ENCODE peak calls at places on chromosomes 2 and 18, in five cellular contexts. V is endodermal cell, M is fibroblast of the aortic adventitia, X is GM23248, W is fibroblast of villous mesenchyme. O is an unnamed sample.

GRCh38 chr2:215358312-215358845 is 46.5 kb downstream of the ATIC start:
- DNase-seq in V (no peak), M (peak), X (peak), W (no peak), O (no peak)

GRCh38 chr2:159710601-159711180 is 1.6 kb upstream of the MARCHF7 start:
- DNase-seq in V (no peak), M (peak), X (peak), W (peak), O (no peak)

GRCh38 chr2:16722677-16723076 is 57.0 kb upstream of the CYRIA start:
- DNase-seq in V (peak), M (no peak), X (no peak), W (no peak), O (peak)

GRCh38 chr2:225937625-225938024 is 538.1 kb downstream of the NYAP2 start:
- DNase-seq in V (no peak), M (peak), X (peak), W (peak), O (no peak)

GRCh38 chr2:23467618-23468017 is 82.6 kb downstream of the KLHL29 start:
- DNase-seq in V (no peak), M (no peak), X (no peak), W (no peak), O (no peak)

GRCh38 chr2:101998556-101999121 is 6.9 kb downstream of the IL1R2 start:
- DNase-seq in V (no peak), M (no peak), X (no peak), W (no peak), O (no peak)

GRCh38 chr2:223900066-223900465 is 45.1 kb downstream of the WDFY1 start:
- DNase-seq in V (no peak), M (no peak), X (no peak), W (no peak), O (no peak)

GRCh38 chr2:79910643-79911042 is 393.9 kb downstream of the LRRTM1 start:
- DNase-seq in V (no peak), M (no peak), X (no peak), W (no peak), O (no peak)

GRCh38 chr2:216555274-216555673 is 56.6 kb downstream of the RPL37A start:
- DNase-seq in V (no peak), M (peak), X (peak), W (no peak), O (no peak)

GRCh38 chr18:28541276-28541930 is 364.5 kb upstream of the CDH2 start:
- DNase-seq in V (no peak), M (peak), X (no peak), W (peak), O (no peak)

GRCh38 chr2:95350320-95351079 is 52.0 kb upstream of the FAHD2A start:
- DNase-seq in V (no peak), M (no peak), X (no peak), W (no peak), O (no peak)

GRCh38 chr2:28102455-28102874 is 211.9 kb downstream of the BABAM2 start:
- DNase-seq in V (no peak), M (peak), X (peak), W (peak), O (no peak)

GRCh38 chr2:187842978-187843847 is 289.0 kb upstream of the TFPI start:
- DNase-seq in V (no peak), M (peak), X (peak), W (peak), O (no peak)

GRCh38 chr2:227884511-227884947 is 13.1 kb downstream of the DAW1 start:
- DNase-seq in V (peak), M (peak), X (peak), W (peak), O (peak)

DNA sequence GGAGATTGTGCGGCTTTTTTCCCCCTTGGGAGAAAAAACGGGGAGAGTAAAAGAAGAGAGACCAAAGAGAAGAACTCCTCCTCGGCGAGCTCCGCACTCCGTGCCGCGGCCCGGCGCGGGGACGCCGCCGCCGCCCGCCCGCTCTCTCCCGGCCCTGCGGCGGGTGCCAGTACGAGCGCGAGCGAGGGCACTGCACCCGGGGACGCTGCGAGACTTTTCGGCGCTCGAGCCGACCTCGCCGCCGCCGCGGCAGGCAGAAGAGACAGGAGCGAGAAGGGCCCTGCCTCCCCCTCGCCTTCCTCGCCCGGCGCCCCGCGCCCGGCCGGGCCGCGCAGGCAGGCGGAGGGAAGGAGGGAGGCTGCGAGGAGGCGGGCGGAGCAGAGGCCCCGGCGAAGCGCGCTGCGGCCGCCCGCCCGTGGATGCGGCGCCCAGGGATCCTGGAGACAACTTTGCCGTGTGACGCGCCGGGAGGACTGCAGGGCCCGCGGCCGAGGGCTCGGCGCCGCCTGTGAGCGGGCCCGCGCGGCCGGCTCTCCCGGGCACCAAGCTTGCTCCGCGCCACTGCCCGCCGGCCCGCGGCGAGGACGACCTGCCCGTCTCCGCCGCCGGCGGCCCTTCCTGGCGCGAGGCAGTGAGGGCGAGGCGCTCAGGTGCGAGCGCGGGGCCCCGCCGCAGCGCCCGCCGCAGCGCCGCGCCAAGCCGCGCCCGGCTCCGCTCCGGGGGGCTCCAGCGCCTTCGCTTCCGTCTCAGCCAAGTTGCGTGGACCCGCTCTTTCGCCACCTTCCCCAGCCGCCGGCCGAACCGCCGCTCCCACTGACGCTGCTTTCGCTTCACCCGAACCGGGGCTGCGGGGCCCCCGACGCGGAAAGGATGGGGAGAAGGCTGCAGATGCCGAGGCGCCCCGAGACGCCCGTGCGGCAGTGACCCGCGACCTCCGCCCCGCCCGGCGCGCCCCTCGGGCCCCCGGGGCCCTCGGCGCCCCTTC is 653 bp upstream of the INHBB start:
- DNase-seq in V (peak), M (no peak), X (peak), W (no peak), O (no peak)
- H3K4me3 ChIP-seq in V (no peak), M (peak), X (peak), W (peak), O (peak)

DNA sequence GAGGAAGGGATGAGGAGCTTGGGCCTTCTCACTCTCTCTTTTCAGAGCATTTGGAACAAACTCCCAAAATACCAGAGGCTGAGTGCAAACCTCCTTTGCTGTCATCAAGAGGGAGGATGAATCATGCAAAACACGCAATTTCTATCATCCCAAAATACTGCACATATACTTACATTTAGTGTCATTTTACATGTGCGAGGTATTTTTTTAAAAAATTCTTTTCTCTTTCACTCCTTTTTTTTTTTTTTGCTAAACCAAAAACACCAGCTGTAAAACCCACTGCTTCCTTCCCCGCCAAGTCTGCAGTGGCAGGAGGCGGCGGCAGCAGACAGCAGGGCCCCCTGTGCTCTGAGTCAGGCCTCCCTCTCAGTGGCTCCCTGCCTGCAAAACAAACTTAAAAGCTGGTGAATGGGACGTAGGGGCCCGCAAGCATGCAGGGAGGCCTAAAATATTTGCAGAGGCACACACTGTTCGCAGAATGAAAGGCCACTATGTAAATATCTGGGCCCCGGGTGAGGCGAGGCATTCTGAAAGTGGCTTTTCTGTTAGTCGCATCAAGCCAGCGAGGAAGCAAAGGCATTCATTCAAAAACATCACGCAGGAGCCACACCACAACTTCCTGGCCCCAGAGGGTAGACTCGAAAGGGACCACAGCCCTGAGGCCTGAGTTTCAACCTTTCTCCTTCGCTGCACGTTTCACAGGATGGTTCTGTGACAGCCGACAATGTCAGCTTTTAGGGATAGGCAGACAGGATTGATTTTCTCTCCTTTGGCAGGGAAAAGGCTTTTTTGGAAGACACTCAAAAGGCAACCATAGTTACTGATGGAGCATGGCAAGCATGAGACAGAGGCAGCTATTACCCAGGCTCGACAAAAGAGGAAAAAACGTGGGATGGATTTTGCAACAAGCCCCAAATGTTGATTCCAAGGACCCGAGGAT is 73.4 kb downstream of the ACTR2 start:
- DNase-seq in V (peak), M (peak), X (peak), W (peak), O (no peak)
- H3K4me3 ChIP-seq in V (no peak), M (peak), X (peak), W (no peak), O (no peak)

DNA sequence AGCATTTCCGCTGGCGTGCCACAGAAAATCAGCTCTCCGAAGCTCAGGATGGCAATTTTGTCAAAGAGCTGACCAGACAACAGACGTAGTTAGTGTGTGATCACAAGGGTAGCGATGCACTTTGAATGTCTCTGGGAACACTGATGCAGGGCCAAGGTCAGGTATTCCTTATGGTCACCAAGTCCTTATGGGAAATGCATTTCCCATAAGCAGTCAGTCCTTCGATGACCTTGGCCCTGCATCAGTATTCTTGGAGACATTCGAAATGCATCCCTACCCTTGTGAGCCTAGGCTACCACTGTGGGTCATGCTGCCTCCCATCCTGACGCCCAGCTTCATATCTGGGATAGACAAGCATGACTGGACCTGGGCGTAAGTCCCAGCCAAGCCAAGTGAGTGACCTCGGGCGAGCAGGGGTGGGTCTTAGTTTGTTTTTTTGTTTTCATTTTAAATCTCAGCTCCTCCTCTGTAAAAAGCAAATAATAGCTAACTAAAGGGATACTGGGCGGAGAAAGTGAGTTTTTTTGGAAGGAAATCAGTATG is 13.6 kb downstream of the ABCG5 start:
- DNase-seq in V (no peak), M (no peak), X (no peak), W (no peak), O (no peak)
- H3K4me3 ChIP-seq in V (no peak), M (no peak), X (no peak), W (no peak), O (no peak)

GRCh38 chr2:127104881-127105655 is 1.9 kb downstream of the BIN1 start:
- DNase-seq in V (peak), M (peak), X (peak), W (no peak), O (peak)

GRCh38 chr2:127106998-127107621 is at the start of gene BIN1:
- DNase-seq in V (peak), M (peak), X (peak), W (peak), O (peak)

GRCh38 chr2:127107622-127107999 is 657 bp upstream of the BIN1 start:
- DNase-seq in V (no peak), M (peak), X (no peak), W (no peak), O (no peak)

GRCh38 chr2:127105656-127106456 is 1.1 kb downstream of the BIN1 start:
- DNase-seq in V (peak), M (peak), X (peak), W (peak), O (no peak)

DNA sequence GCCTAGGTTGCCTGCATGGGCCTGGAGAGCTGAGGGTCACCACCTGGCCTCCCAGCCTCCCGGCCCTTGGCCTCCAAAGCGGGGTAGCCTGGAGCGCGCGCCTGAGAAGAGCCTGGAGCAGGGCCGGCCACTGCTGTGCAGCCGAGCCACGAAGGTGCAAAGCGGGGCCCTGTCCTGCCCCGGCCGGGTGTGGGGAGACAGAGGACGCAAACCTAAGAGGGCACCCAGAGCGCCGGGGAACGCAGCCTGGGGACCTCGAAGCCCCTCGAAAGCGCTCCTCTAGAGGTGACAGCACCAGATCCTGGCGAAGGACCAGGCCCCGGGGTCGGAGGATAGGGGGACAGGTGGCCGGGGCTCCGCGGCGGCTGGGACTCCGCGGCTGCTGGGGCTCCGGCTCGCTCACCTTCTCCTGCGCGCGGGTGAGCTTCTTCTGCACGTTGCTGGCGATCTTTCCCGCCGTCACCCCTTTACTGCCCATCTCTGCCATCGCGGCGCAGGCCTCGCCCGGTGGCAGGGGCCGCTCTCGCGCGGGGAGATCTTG is 427 bp downstream of the BIN1 start:
- DNase-seq in V (peak), M (peak), X (no peak), W (no peak), O (no peak)
- H3K4me3 ChIP-seq in V (peak), M (peak), X (peak), W (peak), O (peak)

DNA sequence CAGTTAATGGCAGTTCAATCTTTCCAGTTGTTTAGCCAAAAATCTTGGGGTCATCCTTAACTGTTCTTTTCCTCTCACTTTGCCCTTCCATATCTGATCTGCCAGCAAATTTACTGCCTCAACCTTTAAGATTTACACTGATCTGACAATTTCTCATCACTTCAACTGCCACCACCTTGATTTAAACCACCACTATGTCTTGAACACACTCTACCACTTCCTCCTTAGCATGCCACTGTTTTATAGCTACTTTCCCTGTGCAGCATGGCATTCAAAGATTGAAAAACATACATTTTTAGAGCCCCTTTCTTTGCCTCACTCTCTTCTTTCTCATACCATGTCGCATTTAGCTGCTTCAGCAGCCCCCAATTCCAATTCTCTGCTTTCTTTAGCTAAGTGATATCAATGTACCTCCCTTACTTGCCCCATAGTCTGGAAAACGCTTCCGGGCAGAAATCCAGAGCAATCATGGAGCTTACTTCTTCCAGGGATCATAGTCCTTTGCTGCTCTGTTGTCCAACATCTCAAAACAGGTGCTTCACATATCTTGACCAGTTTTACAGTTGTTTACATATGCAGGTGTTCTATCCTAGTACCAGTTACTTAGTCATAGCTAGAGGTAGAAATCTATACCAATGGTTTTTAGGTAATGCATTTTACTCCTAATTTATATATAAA is 10.9 kb downstream of the PGAP1 start:
- DNase-seq in V (no peak), M (no peak), X (no peak), W (no peak), O (no peak)
- H3K4me3 ChIP-seq in V (no peak), M (no peak), X (no peak), W (no peak), O (no peak)

GRCh38 chr18:67694787-67695186 is 178.3 kb upstream of the DSEL start:
- DNase-seq in V (no peak), M (peak), X (peak), W (no peak), O (no peak)

GRCh38 chr18:67695684-67696083 is 179.2 kb upstream of the DSEL start:
- DNase-seq in V (no peak), M (no peak), X (no peak), W (no peak), O (no peak)

DNA sequence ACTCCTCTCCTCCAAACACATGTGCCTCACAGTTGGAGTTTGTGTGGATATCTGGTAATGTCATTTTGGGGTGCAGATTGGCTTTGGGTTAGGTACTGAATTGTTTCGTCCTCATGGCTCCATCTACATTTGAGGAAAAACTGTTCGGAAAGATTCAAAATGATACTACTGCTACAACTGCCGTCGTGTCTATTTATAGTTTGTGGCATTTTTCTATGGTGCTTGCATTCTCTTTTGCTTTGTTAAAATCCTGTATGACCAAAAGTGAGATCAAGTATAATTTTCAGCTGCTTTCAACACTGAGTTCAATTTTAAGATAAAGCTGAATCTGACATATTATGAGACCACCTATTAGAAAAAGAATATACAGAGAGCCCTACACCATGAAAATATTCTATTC is 176.3 kb upstream of the DSEL start:
- DNase-seq in V (no peak), M (no peak), X (no peak), W (no peak), O (no peak)
- H3K4me3 ChIP-seq in V (no peak), M (no peak), X (no peak), W (no peak), O (no peak)

DNA sequence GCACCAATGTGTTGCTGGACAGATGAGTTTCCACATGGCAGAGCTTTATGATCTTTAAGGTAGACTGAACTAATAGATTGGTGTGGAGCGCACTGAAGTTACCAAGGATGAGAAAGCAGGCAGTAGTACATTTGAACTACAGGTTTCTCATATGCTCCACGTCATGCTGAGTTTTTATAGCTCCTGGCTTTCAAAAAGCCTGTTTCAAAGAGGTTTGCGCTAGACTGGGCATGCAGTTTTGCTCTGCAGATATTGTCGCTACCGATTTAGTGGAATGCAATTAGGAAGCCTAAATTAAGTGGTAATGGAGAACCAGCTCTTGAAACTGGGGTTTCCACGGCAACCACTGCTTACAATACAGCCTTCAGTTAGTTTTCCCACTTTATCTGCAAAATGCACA is 151.5 kb upstream of the POU3F3 start:
- DNase-seq in V (no peak), M (no peak), X (no peak), W (no peak), O (no peak)
- H3K4me3 ChIP-seq in V (no peak), M (no peak), X (no peak), W (no peak), O (no peak)

GRCh38 chr2:237446333-237446654 is 32.3 kb upstream of the COL6A3 start:
- DNase-seq in V (no peak), M (no peak), X (no peak), W (peak), O (no peak)
- H3K4me3 ChIP-seq in V (no peak), M (no peak), X (no peak), W (no peak), O (no peak)

GRCh38 chr2:104853401-104853925 is 452 bp upstream of the POU3F3 start:
- DNase-seq in V (no peak), M (no peak), X (no peak), W (no peak), O (no peak)

GRCh38 chr2:104850322-104851184 is 3.4 kb upstream of the POU3F3 start:
- DNase-seq in V (peak), M (no peak), X (no peak), W (no peak), O (no peak)

GRCh38 chr2:104852161-104852689 is 1.7 kb upstream of the POU3F3 start:
- DNase-seq in V (peak), M (no peak), X (peak), W (no peak), O (no peak)

GRCh38 chr2:104849618-104850097 is 4.3 kb upstream of the POU3F3 start:
- DNase-seq in V (peak), M (peak), X (peak), W (peak), O (peak)

GRCh38 chr2:104851236-104852160 is 2.4 kb upstream of the POU3F3 start:
- DNase-seq in V (no peak), M (no peak), X (no peak), W (no peak), O (no peak)
- H3K4me3 ChIP-seq in V (no peak), M (no peak), X (no peak), W (no peak), O (no peak)